ENCODE peak calls at places on chromosomes 2 and 18, in eight cellular contexts. Y is CD8-positive, alpha-beta memory T cell; V is GM12865; A is aorta; N is bronchial epithelial cell; M is WERI-Rb-1; J is AG04449; Q is heart left ventricle. Z is an unnamed sample.

GRCh38 chr2:202758128-202758527 is 113.4 kb downstream of the ICA1L start:
- DNase-seq in M (no peak), J (no peak), A (no peak), Q (no peak), N (no peak), Y (no peak), V (no peak), Z (no peak)

GRCh38 chr2:221282386-221282785 is 289.7 kb downstream of the EPHA4 start:
- DNase-seq in M (no peak), J (no peak), V (no peak), Q (no peak), N (no peak), A (no peak), Y (no peak), Z (no peak)

GRCh38 chr2:102141915-102142828 is at the start of gene IL1R1:
- DNase-seq in M (no peak), V (no peak), Q (peak), J (no peak), N (peak), Y (no peak), A (peak), Z (peak)

GRCh38 chr2:151162185-151162584 is 99.5 kb downstream of the RBM43 start:
- DNase-seq in J (peak), M (no peak), Q (no peak), Y (no peak), A (no peak), V (no peak), N (peak), Z (peak)

GRCh38 chr2:189874571-189875320 is 90.5 kb downstream of the PMS1 start:
- DNase-seq in Q (no peak), J (no peak), Y (no peak), V (peak), A (no peak), M (no peak), N (no peak), Z (no peak)

GRCh38 chr2:233778030-233778429 is at the start of gene MROH2A:
- DNase-seq in J (no peak), N (no peak), A (no peak), Y (no peak), Q (no peak), V (no peak), M (no peak), Z (no peak)

GRCh38 chr2:65071499-65072180 is 15.4 kb downstream of the CEP68 start:
- DNase-seq in M (no peak), A (no peak), Y (no peak), J (no peak), V (no peak), N (peak), Q (peak), Z (peak)

GRCh38 chr2:1489486-1489885 is 76.2 kb downstream of the TPO start:
- DNase-seq in Q (no peak), A (no peak), J (no peak), M (no peak), Y (no peak), N (no peak), V (no peak), Z (no peak)

GRCh38 chr2:184338776-184339175 is 259.6 kb upstream of the ZNF804A start:
- DNase-seq in J (no peak), N (no peak), M (no peak), Y (no peak), A (no peak), Q (no peak), V (no peak), Z (no peak)

GRCh38 chr2:46335404-46335965 is 38.3 kb downstream of the EPAS1 start:
- DNase-seq in V (no peak), J (peak), Q (peak), A (peak), M (no peak), Y (no peak), N (peak), Z (peak)

DNA sequence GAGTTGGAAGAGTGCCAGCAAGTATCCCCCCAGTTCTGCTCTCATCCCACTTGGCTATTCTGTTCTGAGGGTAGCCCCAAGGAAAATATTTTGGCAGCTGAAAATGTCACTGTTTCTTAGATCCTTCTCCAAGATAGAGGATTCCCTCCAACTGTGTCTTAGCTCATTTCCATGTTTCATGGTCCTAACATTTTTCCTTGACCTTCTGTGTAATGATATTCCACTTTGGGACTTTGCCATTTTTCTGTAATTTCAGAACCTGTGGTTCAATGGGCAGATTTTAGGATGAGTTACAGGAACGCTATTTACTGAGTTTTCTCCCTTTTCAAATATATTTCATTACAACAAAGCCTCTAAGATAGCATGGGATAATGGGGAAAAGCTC is 34.7 kb downstream of the NHEJ1 start:
- DNase-seq in Y (no peak), J (no peak), M (no peak), Q (no peak), N (no peak), V (no peak), A (no peak), Z (peak)
- H3K4me3 ChIP-seq in Y (no peak), J (no peak), M (no peak), Q (no peak), N (no peak), V (no peak), A (no peak), Z (no peak)

DNA sequence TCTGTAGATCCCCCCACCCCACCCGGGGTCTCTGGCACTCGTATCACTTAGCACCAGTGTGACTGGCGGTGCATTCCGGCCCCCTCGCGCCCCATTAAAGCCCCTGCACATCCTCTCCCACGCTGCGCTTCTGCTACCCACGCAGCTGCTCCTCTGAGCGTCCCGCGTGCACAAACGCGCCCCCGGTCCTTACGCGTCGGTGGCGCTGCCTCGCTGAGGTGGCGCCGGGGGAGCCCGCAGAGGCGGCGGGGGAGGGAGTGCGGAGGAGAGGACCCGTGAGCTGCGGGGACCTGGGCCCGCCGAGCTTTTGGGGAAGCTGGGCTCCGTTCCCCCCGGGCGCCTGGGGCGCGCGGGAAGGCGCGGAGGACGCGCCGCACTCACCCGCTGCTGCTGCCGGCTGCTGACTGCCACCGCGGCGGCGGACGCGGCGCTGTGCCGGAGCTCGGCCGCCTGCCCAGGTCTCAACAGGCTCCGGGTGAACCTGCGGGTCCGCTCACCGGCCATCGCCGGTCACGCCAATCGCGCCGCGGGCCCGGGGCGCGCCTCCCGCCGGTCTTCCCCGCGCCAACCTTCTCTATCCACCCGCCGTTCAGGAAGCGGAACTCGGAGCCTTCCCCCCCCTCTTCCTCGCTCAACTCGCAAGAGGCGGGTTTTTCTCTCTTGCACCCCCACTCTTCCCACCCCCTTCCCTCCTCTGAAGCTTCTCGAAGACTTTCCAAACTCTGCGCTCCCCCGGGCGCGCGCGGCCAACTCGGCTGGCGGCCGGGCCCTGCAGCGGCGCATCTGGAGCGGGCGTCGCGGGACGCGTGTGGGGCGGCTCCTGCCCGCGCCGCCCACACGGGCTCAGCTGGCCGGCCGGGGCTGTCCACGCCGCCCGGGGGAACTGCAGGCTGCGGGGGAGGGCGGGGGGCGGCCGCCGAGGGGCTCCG is at the start of gene DOCK10:
- DNase-seq in Q (peak), J (no peak), V (peak), N (no peak), Y (peak), M (peak), A (peak), Z (peak)
- H3K4me3 ChIP-seq in Q (peak), J (peak), V (peak), N (peak), Y (peak), M (peak), A (peak), Z (peak)

DNA sequence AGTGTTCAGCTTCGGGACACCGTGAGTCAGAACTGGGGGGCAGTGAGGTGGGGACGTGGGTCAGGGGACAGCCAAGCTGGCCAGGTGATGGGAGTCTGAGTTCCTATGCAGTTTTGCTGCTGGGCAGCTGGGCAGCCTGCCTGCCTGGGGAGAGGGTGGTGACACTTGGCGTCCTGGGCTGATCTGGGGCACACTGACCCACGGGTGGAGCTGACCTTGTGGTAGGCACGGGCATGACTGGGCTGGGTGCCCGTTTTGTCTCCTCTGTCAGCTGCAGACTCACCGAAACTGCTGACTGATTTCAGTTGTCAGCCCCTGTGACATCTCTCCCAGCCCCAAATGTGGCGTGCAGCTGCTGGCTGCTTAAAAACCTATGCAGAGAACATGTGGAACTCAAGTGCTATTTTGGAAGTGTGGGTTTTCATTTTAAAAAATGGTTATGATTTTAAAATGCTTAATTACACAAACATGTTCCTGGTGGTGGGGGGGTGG is 32.6 kb upstream of the E2F6 start:
- DNase-seq in A (no peak), J (no peak), Y (no peak), V (peak), M (no peak), N (no peak), Q (peak), Z (peak)
- H3K4me3 ChIP-seq in A (no peak), J (no peak), Y (no peak), V (peak), M (no peak), N (no peak), Q (no peak), Z (no peak)

GRCh38 chr18:59884331-59884730 is 15.5 kb upstream of the PMAIP1 start:
- DNase-seq in V (no peak), A (no peak), Y (no peak), M (no peak), N (no peak), J (no peak), Q (no peak), Z (no peak)

GRCh38 chr18:59881728-59882685 is 17.8 kb upstream of the PMAIP1 start:
- DNase-seq in J (no peak), V (peak), Y (no peak), M (no peak), Q (no peak), N (peak), A (no peak), Z (peak)

DNA sequence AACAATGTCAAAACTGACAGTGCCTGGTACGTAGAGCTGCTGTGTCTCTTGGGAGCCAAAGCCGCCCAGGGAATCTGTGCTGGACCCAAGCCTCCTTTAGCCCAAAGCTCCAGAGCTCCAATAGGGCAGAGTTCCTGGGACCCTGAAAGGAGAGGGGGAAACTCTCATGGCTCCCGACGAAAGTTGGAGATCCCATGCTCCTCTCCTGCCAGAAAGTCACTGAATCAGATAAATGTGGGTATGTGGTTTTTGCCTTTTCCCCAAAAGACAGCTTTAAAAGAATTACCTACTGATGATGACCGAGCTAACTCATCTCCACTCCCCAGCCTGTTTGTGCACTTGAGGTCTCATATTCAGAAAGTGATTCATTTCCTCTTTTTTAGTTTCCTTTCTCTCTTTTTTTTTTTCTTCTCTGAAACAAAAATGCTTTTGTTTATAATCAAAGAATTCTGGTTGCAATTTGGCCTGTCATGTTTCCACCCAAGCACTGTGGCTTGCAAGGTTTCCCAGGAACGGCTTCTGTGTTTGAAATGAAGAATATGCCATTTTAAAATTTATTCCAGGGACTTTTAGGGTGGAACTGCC is 14.1 kb upstream of the PMAIP1 start:
- DNase-seq in A (no peak), N (peak), J (no peak), Y (no peak), M (no peak), V (peak), Q (no peak), Z (peak)
- H3K4me3 ChIP-seq in A (no peak), N (no peak), J (peak), Y (no peak), M (no peak), V (peak), Q (no peak), Z (peak)

GRCh38 chr18:46756559-46757201 is at the start of gene ST8SIA5:
- DNase-seq in V (peak), Y (no peak), M (no peak), J (no peak), N (no peak), A (no peak), Q (peak), Z (peak)
- H3K4me3 ChIP-seq in V (peak), Y (no peak), M (peak), J (no peak), N (no peak), A (peak), Q (peak), Z (peak)

DNA sequence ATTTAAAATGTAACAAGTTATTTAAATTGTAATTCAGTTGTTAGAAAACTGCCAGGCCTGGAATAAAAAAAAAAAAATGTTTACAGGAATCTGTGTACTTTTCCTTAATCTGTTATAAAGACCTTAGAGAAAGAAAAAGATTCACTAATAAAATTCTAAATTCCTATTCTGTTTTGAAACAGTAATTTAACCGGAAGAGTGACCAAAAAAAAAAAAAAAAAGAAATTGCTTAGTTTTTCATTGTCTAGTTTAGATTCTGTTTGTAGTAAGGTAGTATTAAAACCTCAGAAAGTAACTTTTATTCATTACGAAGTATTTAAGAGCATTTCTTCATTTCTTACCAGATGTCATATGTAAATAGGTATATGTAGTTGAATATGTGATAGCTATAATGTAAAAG is 2.5 kb downstream of the REL start:
- DNase-seq in V (no peak), Y (no peak), J (no peak), M (no peak), N (no peak), A (no peak), Q (no peak), Z (no peak)
- H3K4me3 ChIP-seq in V (peak), Y (peak), J (no peak), M (no peak), N (peak), A (no peak), Q (peak), Z (no peak)

DNA sequence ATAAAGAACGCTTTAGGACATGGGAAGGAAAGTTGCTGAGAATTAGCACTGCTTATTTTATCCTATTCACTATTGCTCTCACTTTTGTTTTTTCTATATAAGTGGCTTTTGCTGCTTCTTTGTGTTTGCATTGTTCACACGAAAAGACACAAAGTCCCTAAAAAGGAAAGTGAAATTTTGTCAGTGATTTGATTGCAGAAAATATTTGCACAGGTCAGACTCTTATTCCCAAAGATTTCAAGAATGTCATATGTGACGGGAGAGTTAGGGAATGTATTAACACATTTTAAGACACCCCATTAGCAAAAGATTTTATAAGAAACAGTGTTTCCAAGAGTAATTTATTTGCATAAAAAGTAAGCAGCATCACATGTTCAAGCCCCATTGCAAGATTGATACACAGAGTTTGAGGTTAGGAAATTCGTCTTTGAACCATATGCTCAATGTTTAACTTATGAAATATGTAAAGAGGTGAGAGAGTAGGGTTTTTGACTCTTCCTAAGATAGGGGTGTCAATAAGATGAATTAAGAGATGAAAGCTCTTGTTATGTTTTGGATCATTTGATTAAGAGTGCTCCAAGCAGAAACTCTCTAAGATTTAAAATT is 57.0 kb downstream of the CCDC102B start:
- DNase-seq in N (no peak), A (no peak), Y (no peak), V (peak), M (no peak), J (no peak), Q (no peak), Z (no peak)
- H3K4me3 ChIP-seq in N (no peak), A (no peak), Y (no peak), V (no peak), M (no peak), J (no peak), Q (no peak), Z (no peak)

GRCh38 chr2:236505071-236505470 is 64.6 kb upstream of the ACKR3 start:
- DNase-seq in Q (no peak), V (no peak), N (no peak), A (no peak), Y (no peak), M (no peak), J (no peak), Z (no peak)

GRCh38 chr2:236505648-236506047 is 64.0 kb upstream of the ACKR3 start:
- DNase-seq in J (no peak), Y (no peak), Q (no peak), M (no peak), V (no peak), N (no peak), A (no peak), Z (no peak)

GRCh38 chr2:236510049-236510448 is 59.6 kb upstream of the ACKR3 start:
- DNase-seq in N (no peak), M (no peak), Q (no peak), Y (no peak), V (no peak), J (no peak), A (no peak), Z (no peak)

GRCh38 chr2:236503583-236503982 is 66.0 kb upstream of the ACKR3 start:
- DNase-seq in N (no peak), Q (no peak), M (no peak), A (no peak), Y (no peak), J (no peak), V (no peak), Z (no peak)

GRCh38 chr2:236507393-236508085 is 62.1 kb upstream of the ACKR3 start:
- DNase-seq in Q (peak), N (peak), J (no peak), M (no peak), A (peak), Y (peak), V (no peak), Z (peak)
- H3K4me3 ChIP-seq in Q (peak), N (peak), J (peak), M (no peak), A (peak), Y (peak), V (no peak), Z (peak)

DNA sequence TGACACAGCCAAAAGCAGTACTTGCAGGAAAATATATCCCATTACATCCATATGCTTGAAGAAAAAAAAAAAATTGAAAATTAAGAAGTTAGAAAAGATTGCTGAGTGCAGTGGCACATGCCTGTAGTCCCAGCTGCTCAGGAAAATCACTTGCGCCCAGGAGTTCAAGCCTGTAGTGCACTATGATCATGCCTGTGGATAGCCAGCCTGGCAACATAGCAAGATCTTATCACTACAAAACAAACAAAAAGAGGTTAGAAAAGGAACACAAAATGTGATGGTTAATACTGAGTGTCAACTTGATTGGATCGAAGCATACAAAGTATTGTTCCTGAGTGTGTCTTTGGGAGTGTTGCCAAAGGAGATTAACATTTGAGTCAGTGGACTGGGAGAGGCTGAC is 361.9 kb downstream of the NYAP2 start:
- DNase-seq in Y (no peak), N (no peak), J (no peak), Q (no peak), V (no peak), A (no peak), M (no peak), Z (no peak)
- H3K4me3 ChIP-seq in Y (no peak), N (no peak), J (no peak), Q (no peak), V (no peak), A (no peak), M (no peak), Z (no peak)

Z was measured in foreskin fibroblast.